ENCODE peak calls at places on chromosomes 7 and 10, in ten cellular contexts. D is amniotic stem cell; C is stimulated activated CD8-positive, alpha-beta memory T cell treated with anti-CD3 and anti-CD28 coated beads, Interleukin-15, amount 100 ng/mL, for 4 hours; J is kidney glomerular epithelial cell; E is Calu3; S is stimulated activated CD4-positive, alpha-beta T cell treated with anti-CD3 and anti-CD28 coated beads, Interleukin-12 subunit alpha, Interleukin-12 subunit beta, amount 100 ng/mL, for 4 hours; Y is H9; X is nephron progenitor cell; Q is stromal cell of bone marrow; G is M059J. N is an unnamed sample.
A peak's percentile ranks its signal among the peaks of the same experiment; 100 is the strongest.

GRCh38 chr10:68296833-68297232 is 35.0 kb upstream of the HNRNPH3 start:
- DNase-seq in D (no peak), C (no peak), J (no peak), E (no peak), S (no peak), Y (no peak), X (no peak), Q (no peak), G (no peak), N (no peak)

GRCh38 chr7:155506854-155507337 is 39.5 kb downstream of the CNPY1 start:
- DNase-seq in D (no peak), C (no peak), J (no peak), E (no peak), S (no peak), Y (peak; percentile 61), X (peak; percentile 52), Q (no peak), G (no peak), N (no peak)

GRCh38 chr10:47354162-47354561 is 6.0 kb downstream of the RBP3 start:
- DNase-seq in D (no peak), C (no peak), J (no peak), E (peak; percentile 24), S (no peak), Y (no peak), X (no peak), Q (no peak), G (peak; percentile 42), N (peak; percentile 16)

GRCh38 chr10:110739811-110740271 is 95.7 kb downstream of the RBM20 start:
- DNase-seq in D (no peak), C (no peak), J (no peak), E (no peak), S (no peak), Y (no peak), X (no peak), Q (no peak), G (peak; percentile 65), N (no peak)

GRCh38 chr10:78905015-78905939 is 163.5 kb upstream of the ZMIZ1 start:
- DNase-seq in D (no peak), C (no peak), J (no peak), E (no peak), S (no peak), Y (peak; percentile 19), X (no peak), Q (no peak), G (no peak), N (no peak)

GRCh38 chr7:1547777-1548437 is 8.1 kb downstream of the TMEM184A start:
- DNase-seq in D (no peak), C (no peak), J (no peak), E (no peak), S (no peak), Y (no peak), X (no peak), Q (no peak), G (no peak), N (no peak)

GRCh38 chr7:152000191-152000590 is 25.3 kb upstream of the GALNT11 start:
- DNase-seq in D (no peak), C (no peak), J (no peak), E (no peak), S (no peak), Y (no peak), X (no peak), Q (no peak), G (no peak), N (no peak)

GRCh38 chr10:37712489-37713131 is 144.8 kb downstream of the ZNF248 start:
- DNase-seq in D (no peak), C (no peak), J (no peak), E (no peak), S (no peak), Y (no peak), X (no peak), Q (no peak), G (no peak), N (no peak)

GRCh38 chr7:22255834-22256233 is 101.1 kb downstream of the RAPGEF5 start:
- DNase-seq in D (no peak), C (no peak), J (peak; percentile 46), E (peak; percentile 9), S (no peak), Y (no peak), X (peak; percentile 15), Q (no peak), G (no peak), N (no peak)

GRCh38 chr7:35576037-35576573 is 118.8 kb downstream of the HERPUD2 start:
- DNase-seq in D (no peak), C (no peak), J (no peak), E (no peak), S (no peak), Y (no peak), X (no peak), Q (no peak), G (no peak), N (no peak)

GRCh38 chr10:110746254-110746826 is 102.2 kb downstream of the RBM20 start:
- DNase-seq in D (peak; percentile 16), C (peak; percentile 7), J (peak; percentile 46), E (peak; percentile 64), S (peak; percentile 13), Y (peak; percentile 73), X (peak; percentile 62), Q (peak; percentile 53), G (peak; percentile 55), N (peak; percentile 48)

GRCh38 chr7:28840515-28841125 is 117.5 kb downstream of the TRIL start:
- DNase-seq in D (no peak), C (no peak), J (no peak), E (no peak), S (no peak), Y (no peak), X (no peak), Q (no peak), G (peak; percentile 14), N (no peak)

GRCh38 chr10:43959854-43960415 is 311.3 kb upstream of the ZNF32 start:
- DNase-seq in D (no peak), C (no peak), J (no peak), E (no peak), S (no peak), Y (no peak), X (no peak), Q (no peak), G (no peak), N (no peak)

GRCh38 chr10:3783313-3783689 is 1.7 kb downstream of the KLF6 start:
- DNase-seq in D (no peak), C (no peak), J (peak; percentile 55), E (peak; percentile 64), S (peak; percentile 70), Y (peak; percentile 53), X (peak; percentile 55), Q (no peak), G (peak; percentile 68), N (peak; percentile 72)

GRCh38 chr10:117133273-117134083 is 4.6 kb downstream of the VAX1 start:
- DNase-seq in D (no peak), C (no peak), J (no peak), E (no peak), S (no peak), Y (peak; percentile 34), X (peak; percentile 18), Q (no peak), G (no peak), N (no peak)

GRCh38 chr7:138481447-138482380 is 21.7 kb downstream of the TRIM24 start:
- DNase-seq in D (no peak), C (no peak), J (no peak), E (no peak), S (no peak), Y (no peak), X (no peak), Q (no peak), G (no peak), N (no peak)

GRCh38 chr10:33332183-33333031 is 2.1 kb downstream of the NRP1 start:
- DNase-seq in D (no peak), C (no peak), J (no peak), E (no peak), S (no peak), Y (no peak), X (no peak), Q (peak; percentile 66), G (peak; percentile 38), N (peak; percentile 13)

GRCh38 chr10:112262556-112262955 is 20.6 kb upstream of the TECTB start:
- DNase-seq in D (no peak), C (no peak), J (no peak), E (no peak), S (no peak), Y (no peak), X (no peak), Q (no peak), G (peak; percentile 64), N (no peak)

GRCh38 chr7:6221340-6222319 is 50.8 kb downstream of the CYTH3 start:
- DNase-seq in D (no peak), C (peak; percentile 36), J (no peak), E (no peak), S (peak; percentile 9), Y (no peak), X (no peak), Q (no peak), G (peak; percentile 22), N (no peak)

GRCh38 chr7:151745706-151746105 is 131.2 kb downstream of the PRKAG2 start:
- DNase-seq in D (no peak), C (no peak), J (no peak), E (no peak), S (no peak), Y (no peak), X (no peak), Q (no peak), G (no peak), N (no peak)

GRCh38 chr7:124765401-124766352 is at the start of gene GPR37:
- DNase-seq in D (peak; percentile 5), C (no peak), J (peak; percentile 74), E (peak; percentile 85), S (peak; percentile 15), Y (peak; percentile 95), X (peak; percentile 76), Q (peak; percentile 25), G (peak; percentile 89), N (no peak)

GRCh38 chr10:85105614-85106013 is 777.2 kb downstream of the CCSER2 start:
- DNase-seq in D (no peak), C (no peak), J (peak; percentile 72), E (peak; percentile 2), S (no peak), Y (peak; percentile 72), X (peak; percentile 37), Q (no peak), G (no peak), N (no peak)

GRCh38 chr7:750111-750905 is 23.2 kb upstream of the PRKAR1B start:
- DNase-seq in D (no peak), C (no peak), J (no peak), E (no peak), S (no peak), Y (no peak), X (no peak), Q (no peak), G (no peak), N (no peak)

GRCh38 chr7:149369497-149369896 is 91.4 kb downstream of the ZNF777 start:
- DNase-seq in D (no peak), C (no peak), J (no peak), E (peak; percentile 35), S (no peak), Y (no peak), X (no peak), Q (no peak), G (no peak), N (no peak)

GRCh38 chr7:44658979-44659378 is 52.6 kb downstream of the OGDH start:
- DNase-seq in D (no peak), C (no peak), J (no peak), E (no peak), S (no peak), Y (no peak), X (no peak), Q (no peak), G (no peak), N (no peak)

GRCh38 chr7:133345690-133346421 is 93.0 kb downstream of the EXOC4 start:
- DNase-seq in D (no peak), C (no peak), J (no peak), E (no peak), S (no peak), Y (no peak), X (no peak), Q (no peak), G (no peak), N (no peak)

GRCh38 chr7:29987821-29988317 is 1.7 kb downstream of the SCRN1 start:
- DNase-seq in D (peak; percentile 79), C (no peak), J (peak; percentile 84), E (peak; percentile 58), S (no peak), Y (no peak), X (no peak), Q (peak; percentile 43), G (peak; percentile 94), N (peak; percentile 91)

GRCh38 chr7:114879554-114879953 is 42.3 kb upstream of the MDFIC start:
- DNase-seq in D (no peak), C (no peak), J (no peak), E (no peak), S (no peak), Y (no peak), X (no peak), Q (peak; percentile 20), G (no peak), N (no peak)

N was measured in RCC 7860.